ENCODE peak calls at places on chromosomes 1 and 21, in five cellular contexts. R is activated T-cell treated with anti-CD3 and anti-CD28 coated beads, Interleukin-2, amount 50 U/mL, for 72 hours; I is brain microvascular endothelial cell; V is spleen; F is naive B cell. P is an unnamed sample.

GRCh38 chr21:43884861-43885370 is 19.9 kb downstream of the AGPAT3 start:
- DNase-seq in R (no peak), I (no peak), V (peak), F (no peak), P (no peak)

GRCh38 chr1:116482490-116482889 is 88.3 kb downstream of the CD58 start:
- DNase-seq in R (no peak), I (no peak), V (no peak), F (no peak), P (no peak)

GRCh38 chr1:189597083-189597482 is 880.6 kb downstream of the BRINP3 start:
- DNase-seq in R (no peak), I (no peak), V (no peak), F (no peak), P (peak)

GRCh38 chr1:192633533-192634258 is 2.3 kb upstream of the RGS13 start:
- DNase-seq in R (no peak), I (peak), V (no peak), F (no peak), P (no peak)

GRCh38 chr1:185448591-185449186 is 131.6 kb upstream of the IVNS1ABP start:
- DNase-seq in R (no peak), I (no peak), V (no peak), F (no peak), P (no peak)

GRCh38 chr1:155912056-155912536 is 947 bp upstream of the RIT1 start:
- DNase-seq in R (no peak), I (no peak), V (no peak), F (no peak), P (peak)

GRCh38 chr1:228477263-228477662 is 9.9 kb upstream of the RNF187 start:
- DNase-seq in R (no peak), I (no peak), V (no peak), F (no peak), P (no peak)

GRCh38 chr1:4653796-4654715 is at the start of gene AJAP1:
- DNase-seq in R (peak), I (no peak), V (no peak), F (no peak), P (no peak)

GRCh38 chr1:178275083-178275482 is 181.2 kb downstream of the RASAL2 start:
- DNase-seq in R (no peak), I (peak), V (no peak), F (no peak), P (no peak)

GRCh38 chr1:160837558-160838205 is 25.0 kb downstream of the CD244 start:
- DNase-seq in R (peak), I (peak), V (peak), F (peak), P (peak)

GRCh38 chr1:156310962-156311361 is 11.9 kb upstream of the VHLL start:
- DNase-seq in R (no peak), I (no peak), V (no peak), F (no peak), P (no peak)

GRCh38 chr1:8097077-8097799 is 71.1 kb upstream of the ERRFI1 start:
- DNase-seq in R (peak), I (peak), V (no peak), F (no peak), P (peak)

GRCh38 chr1:8376358-8376840 is 58.5 kb downstream of the SLC45A1 start:
- DNase-seq in R (no peak), I (no peak), V (no peak), F (no peak), P (no peak)

GRCh38 chr1:199856381-199856780 is 171.1 kb upstream of the NR5A2 start:
- DNase-seq in R (no peak), I (no peak), V (no peak), F (no peak), P (no peak)

GRCh38 chr21:16608209-16608830 is 878.5 kb downstream of the USP25 start:
- DNase-seq in R (no peak), I (no peak), V (no peak), F (no peak), P (no peak)

GRCh38 chr1:29633271-29633615 is 396.9 kb downstream of the PTPRU start:
- DNase-seq in R (no peak), I (no peak), V (no peak), F (no peak), P (peak)

GRCh38 chr1:218397752-218398339 is 52.7 kb downstream of the TGFB2 start:
- DNase-seq in R (no peak), I (peak), V (no peak), F (no peak), P (no peak)

GRCh38 chr1:222627232-222627631 is 9.3 kb downstream of the MIA3 start:
- DNase-seq in R (no peak), I (peak), V (no peak), F (no peak), P (no peak)

GRCh38 chr1:47818682-47819502 is 178.3 kb downstream of the TRABD2B start:
- DNase-seq in R (no peak), I (peak), V (no peak), F (no peak), P (no peak)

GRCh38 chr1:150564051-150564991 is 15.1 kb downstream of the MCL1 start:
- DNase-seq in R (no peak), I (no peak), V (peak), F (no peak), P (no peak)

GRCh38 chr1:32247983-32248889 is 1.2 kb downstream of the FAM167B start:
- DNase-seq in R (peak), I (peak), V (peak), F (peak), P (peak)

GRCh38 chr1:45815667-45816458 is 12.5 kb downstream of the MAST2 start:
- DNase-seq in R (no peak), I (peak), V (no peak), F (no peak), P (no peak)

GRCh38 chr1:154213274-154213673 is 7.1 kb upstream of the CFAP141 start:
- DNase-seq in R (peak), I (peak), V (no peak), F (no peak), P (no peak)

GRCh38 chr1:1120096-1120495 is 4.2 kb upstream of the C1orf159 start:
- DNase-seq in R (no peak), I (no peak), V (peak), F (no peak), P (no peak)

GRCh38 chr1:206578115-206578935 is 33.9 kb downstream of the EIF2D start:
- DNase-seq in R (peak), I (no peak), V (no peak), F (no peak), P (peak)

GRCh38 chr21:43811262-43812105 is 22.1 kb downstream of the RRP1 start:
- DNase-seq in R (no peak), I (no peak), V (no peak), F (no peak), P (peak)

GRCh38 chr1:201466492-201466891 is 2.5 kb downstream of the PHLDA3 start:
- DNase-seq in R (no peak), I (no peak), V (no peak), F (no peak), P (no peak)